ENCODE peak calls at places on chromosome 6, in seven cellular contexts. Z is astrocyte, J is GM23248, T is activated gamma-delta T cell, S is BJ, W is left colon, N is MCF 10A. V is an unnamed sample.

GRCh38 chr6:119575721-119576120 is 226.2 kb upstream of the MAN1A1 start:
- DNase-seq in Z (peak), J (peak), T (no peak), S (peak), W (no peak), N (peak), V (peak)

GRCh38 chr6:145815875-145816274 is 1.3 kb upstream of the FBXO30 start:
- DNase-seq in Z (no peak), J (peak), T (no peak), S (no peak), W (peak), N (no peak), V (no peak)

GRCh38 chr6:45687570-45687969 is 309.8 kb upstream of the SUPT3H start:
- DNase-seq in Z (no peak), J (no peak), T (no peak), S (no peak), W (no peak), N (no peak), V (no peak)

GRCh38 chr6:128208851-128209580 is 308.2 kb upstream of the THEMIS start:
- DNase-seq in Z (peak), J (peak), T (no peak), S (peak), W (no peak), N (peak), V (peak)

GRCh38 chr6:99369533-99369932 is 20.1 kb upstream of the FAXC start:
- DNase-seq in Z (no peak), J (no peak), T (no peak), S (no peak), W (no peak), N (no peak), V (no peak)

GRCh38 chr6:119495230-119495683 is 145.7 kb upstream of the MAN1A1 start:
- DNase-seq in Z (no peak), J (no peak), T (no peak), S (no peak), W (peak), N (no peak), V (no peak)

GRCh38 chr6:32944265-32944664 is 3.4 kb upstream of the HLA-DMB start:
- DNase-seq in Z (no peak), J (no peak), T (no peak), S (no peak), W (no peak), N (no peak), V (no peak)

GRCh38 chr6:47308674-47309325 is 905 bp downstream of the TNFRSF21 start:
- DNase-seq in Z (peak), J (peak), T (no peak), S (no peak), W (peak), N (peak), V (peak)

GRCh38 chr6:26031151-26031594 is 56.1 kb upstream of the HFE start:
- DNase-seq in Z (no peak), J (no peak), T (no peak), S (no peak), W (no peak), N (no peak), V (peak)

GRCh38 chr6:44977406-44977740 is 350.8 kb upstream of the RUNX2 start:
- DNase-seq in Z (no peak), J (no peak), T (no peak), S (no peak), W (no peak), N (no peak), V (no peak)

GRCh38 chr6:11983306-11983705 is 28.8 kb upstream of the HIVEP1 start:
- DNase-seq in Z (no peak), J (no peak), T (no peak), S (no peak), W (no peak), N (no peak), V (no peak)

GRCh38 chr6:157479464-157480303 is 98.7 kb downstream of the ZDHHC14 start:
- DNase-seq in Z (no peak), J (no peak), T (no peak), S (no peak), W (no peak), N (no peak), V (no peak)

GRCh38 chr6:503610-504362 is 112.2 kb downstream of the IRF4 start:
- DNase-seq in Z (no peak), J (no peak), T (no peak), S (no peak), W (no peak), N (no peak), V (no peak)